ENCODE peak calls at places on chromosomes 2 and 18, in nine cellular contexts. C, E, I, O, K, H, V, J and L are unnamed samples.

GRCh38 chr2:105438104-105438929 is 39.5 kb upstream of the FHL2 start:
- DNase-seq in C (peak; percentile 29), E (no peak), I (no peak), O (no peak), K (no peak), H (no peak), V (peak; percentile 82), J (no peak), L (peak; percentile 20)

GRCh38 chr2:16665746-16666452 is at the start of gene CYRIA:
- DNase-seq in C (peak; percentile 20), E (no peak), I (peak; percentile 33), O (no peak), K (no peak), H (no peak), V (peak; percentile 80), J (no peak), L (no peak)

GRCh38 chr2:39620067-39620466 is 45.6 kb upstream of the TMEM178A start:
- DNase-seq in C (peak; percentile 95), E (peak; percentile 82), I (peak; percentile 4), O (peak; percentile 49), K (peak; percentile 80), H (peak; percentile 94), V (peak; percentile 46), J (peak; percentile 44), L (peak; percentile 92)

GRCh38 chr2:120393456-120393855 is 47.5 kb downstream of the INHBB start:
- DNase-seq in C (no peak), E (no peak), I (no peak), O (no peak), K (no peak), H (no peak), V (no peak), J (no peak), L (no peak)

GRCh38 chr2:190684941-190685340 is 36.1 kb downstream of the NAB1 start:
- DNase-seq in C (no peak), E (no peak), I (no peak), O (no peak), K (no peak), H (no peak), V (no peak), J (no peak), L (no peak)

GRCh38 chr2:160087854-160088745 is 25.7 kb upstream of the PLA2R1 start:
- DNase-seq in C (peak; percentile 49), E (no peak), I (no peak), O (no peak), K (no peak), H (peak; percentile 18), V (no peak), J (no peak), L (no peak)

GRCh38 chr2:240588006-240588655 is 1.6 kb downstream of the CAPN10 start:
- DNase-seq in C (no peak), E (no peak), I (no peak), O (no peak), K (no peak), H (no peak), V (no peak), J (no peak), L (no peak)

GRCh38 chr18:48486762-48487161 is 52.1 kb upstream of the CTIF start:
- DNase-seq in C (peak; percentile 76), E (peak; percentile 81), I (no peak), O (peak; percentile 33), K (no peak), H (no peak), V (no peak), J (peak; percentile 59), L (peak; percentile 54)

GRCh38 chr18:44679912-44680270 is 797 bp upstream of the SETBP1 start:
- DNase-seq in C (peak; percentile 57), E (no peak), I (no peak), O (no peak), K (peak; percentile 46), H (no peak), V (peak; percentile 65), J (no peak), L (peak; percentile 79)

GRCh38 chr18:44678725-44679055 is 2.0 kb upstream of the SETBP1 start:
- DNase-seq in C (no peak), E (no peak), I (no peak), O (no peak), K (no peak), H (no peak), V (no peak), J (no peak), L (no peak)

GRCh38 chr18:44677933-44678332 is 2.8 kb upstream of the SETBP1 start:
- DNase-seq in C (no peak), E (no peak), I (no peak), O (no peak), K (no peak), H (no peak), V (no peak), J (no peak), L (no peak)

GRCh38 chr18:44680271-44681038 is at the start of gene SETBP1:
- DNase-seq in C (peak; percentile 40), E (peak; percentile 20), I (no peak), O (no peak), K (peak; percentile 71), H (no peak), V (peak; percentile 77), J (no peak), L (peak; percentile 51)

GRCh38 chr18:44679056-44679911 is 1.4 kb upstream of the SETBP1 start:
- DNase-seq in C (peak; percentile 89), E (peak; percentile 57), I (peak; percentile 49), O (peak; percentile 36), K (peak; percentile 68), H (peak; percentile 82), V (peak; percentile 89), J (no peak), L (peak; percentile 90)
- TF ChIP-seq CTCF in C (peak; percentile 52), E (peak; percentile 63), I (peak; percentile 50), O (peak; percentile 57), K (peak; percentile 68), H (peak; percentile 56), V (peak; percentile 64), J (peak; percentile 70), L (peak; percentile 57)

GRCh38 chr2:127415593-127416485 is 2.4 kb upstream of the PROC start:
- DNase-seq in C (no peak), E (no peak), I (peak; percentile 69), O (no peak), K (peak; percentile 74), H (peak; percentile 67), V (peak; percentile 53), J (no peak), L (no peak)
- H3K4me3 ChIP-seq in C (peak overlapping the region; percentile 28), E (no peak overlapping the region), I (peak overlapping the region; percentile 69), O (peak overlapping the region; percentile 4), K (peak overlapping the region; percentile 33), H (peak overlapping the region; percentile 36), V (peak overlapping the region; percentile 48), J (no peak overlapping the region), L (no peak overlapping the region)

GRCh38 chr2:207528980-207529329 is 807 bp upstream of the CREB1 start:
- DNase-seq in C (peak; percentile 42), E (no peak), I (peak; percentile 44), O (no peak), K (no peak), H (peak; percentile 38), V (peak; percentile 46), J (no peak), L (no peak)
- TF ChIP-seq CTCF in C (peak; percentile 19), E (peak; percentile 43), I (peak; percentile 17), O (peak; percentile 37), K (no peak), H (no peak), V (no peak), J (peak; percentile 20), L (peak; percentile 14)

DNA sequence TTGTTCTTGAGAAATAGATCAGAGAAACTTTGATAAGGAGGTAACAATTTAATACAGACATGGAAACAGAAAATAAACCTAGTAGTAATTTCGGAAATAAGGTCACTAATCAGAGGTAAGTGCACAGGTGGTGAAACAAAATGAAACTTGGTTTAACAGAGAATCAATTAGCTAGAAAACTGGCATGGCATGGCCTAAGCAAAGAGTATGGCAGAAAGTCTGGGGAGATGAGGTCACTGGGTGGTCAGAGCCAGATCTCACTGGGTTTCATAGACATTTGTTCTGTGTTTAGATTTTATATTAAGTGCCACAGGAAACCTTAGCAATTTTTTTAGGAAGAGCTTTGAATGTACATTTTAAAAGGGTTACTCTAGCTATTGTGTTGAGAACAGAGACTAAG is 1216.0 kb upstream of the PIK3C3 start:
- DNase-seq in C (no peak), E (no peak), I (no peak), O (no peak), K (no peak), H (no peak), V (no peak), J (no peak), L (no peak)
- H3K4me3 ChIP-seq in C (no peak overlapping the region), E (no peak overlapping the region), I (no peak overlapping the region), O (no peak overlapping the region), K (no peak overlapping the region), H (no peak overlapping the region), V (no peak overlapping the region), J (no peak overlapping the region), L (no peak overlapping the region)